ENCODE peak calls at places on chromosomes 2 and 18, in four cellular contexts. H is Right ventricle myocardium inferior, A is thoracic aorta, X is non-pigmented ciliary epithelial cell. B is an unnamed sample.

GRCh38 chr2:159091981-159092380 is 123.5 kb downstream of the TANC1 start:
- DNase-seq in X (no peak), H (no peak), A (no peak), B (no peak)

GRCh38 chr2:37720533-37721218 is 49.2 kb upstream of the CDC42EP3 start:
- DNase-seq in X (no peak), A (no peak), H (no peak), B (no peak)

GRCh38 chr2:41763091-41763490 is 284.7 kb upstream of the PKDCC start:
- DNase-seq in A (no peak), H (no peak), X (no peak), B (no peak)

GRCh38 chr2:119223521-119224390 is at the start of gene STEAP3:
- DNase-seq in A (peak; percentile 26), H (peak; percentile 84), X (no peak), B (no peak)

GRCh38 chr2:121049141-121049540 is 235.9 kb downstream of the TFCP2L1 start:
- DNase-seq in H (no peak), X (no peak), A (no peak), B (no peak)

GRCh38 chr2:190841707-190842505 is 38.7 kb upstream of the GLS start:
- DNase-seq in X (no peak), A (no peak), H (no peak), B (no peak)

GRCh38 chr18:23038712-23039111 is 96.6 kb upstream of the CABLES1 start:
- DNase-seq in A (no peak), H (no peak), X (no peak), B (no peak)

GRCh38 chr18:28003451-28003850 is 173.5 kb downstream of the CDH2 start:
- DNase-seq in H (no peak), X (peak; percentile 49), A (no peak), B (no peak)

GRCh38 chr2:9815844-9816279 is 27.4 kb upstream of the TAF1B start:
- DNase-seq in X (no peak), A (no peak), H (no peak), B (no peak)

GRCh38 chr18:31579375-31579774 is 12.3 kb upstream of the TTR start:
- DNase-seq in X (no peak), A (no peak), H (no peak), B (no peak)

GRCh38 chr2:150169230-150169629 is 318.2 kb downstream of the RND3 start:
- DNase-seq in H (peak; percentile 60), X (no peak), A (peak; percentile 3), B (no peak)

GRCh38 chr2:232571026-232571474 is 20.6 kb downstream of the EIF4E2 start:
- DNase-seq in X (no peak), A (no peak), H (no peak), B (no peak)

GRCh38 chr18:79970419-79971133 is 6.1 kb downstream of the HSBP1L1 start:
- DNase-seq in A (no peak), X (no peak), H (no peak), B (peak; percentile 0)

GRCh38 chr18:14053661-14054060 is 78.6 kb downstream of the ZNF519 start:
- DNase-seq in H (no peak), A (no peak), X (no peak), B (no peak)

GRCh38 chr2:189782221-189782671 is 1.9 kb downstream of the ORMDL1 start:
- DNase-seq in H (no peak), A (no peak), X (no peak), B (no peak)

GRCh38 chr2:118881490-118882129 is 34.2 kb upstream of the EN1 start:
- DNase-seq in X (no peak), A (no peak), H (no peak), B (no peak)

GRCh38 chr2:224222320-224222719 is 179.6 kb downstream of the FAM124B start:
- DNase-seq in H (no peak), A (no peak), X (no peak), B (no peak)